ENCODE peak calls at places on chromosomes 16 and 17, in eight cellular contexts. H, X, Q, N, Z, V, C and G are unnamed samples.

GRCh38 chr17:78034429-78035091 is 76.1 kb downstream of the TNRC6C start:
- DNase-seq in H (no peak), X (peak; percentile 65), Q (no peak), N (no peak), Z (no peak), V (no peak), C (peak; percentile 67), G (no peak)

GRCh38 chr17:77687921-77688320 is 270.6 kb upstream of the TNRC6C start:
- DNase-seq in H (no peak), X (no peak), Q (no peak), N (no peak), Z (no peak), V (no peak), C (no peak), G (no peak)

GRCh38 chr17:32461853-32462617 is 17.7 kb downstream of the PSMD11 start:
- DNase-seq in H (peak; percentile 60), X (peak; percentile 69), Q (no peak), N (no peak), Z (peak; percentile 56), V (no peak), C (peak; percentile 52), G (no peak)

GRCh38 chr16:48420437-48420836 is 35.2 kb upstream of the SIAH1 start:
- DNase-seq in H (no peak), X (no peak), Q (no peak), N (no peak), Z (no peak), V (no peak), C (no peak), G (no peak)

GRCh38 chr16:23575834-23576233 is 18.3 kb downstream of the UBFD1 start:
- DNase-seq in H (no peak), X (no peak), Q (no peak), N (no peak), Z (no peak), V (no peak), C (peak; percentile 11), G (no peak)

GRCh38 chr16:66889622-66890021 is 9.3 kb downstream of the PDP2 start:
- DNase-seq in H (no peak), X (no peak), Q (no peak), N (no peak), Z (no peak), V (no peak), C (no peak), G (no peak)

GRCh38 chr16:52488837-52489289 is 58.1 kb downstream of the TOX3 start:
- DNase-seq in H (peak; percentile 74), X (no peak), Q (no peak), N (no peak), Z (no peak), V (no peak), C (no peak), G (no peak)

GRCh38 chr17:33318241-33318640 is 25.1 kb upstream of the ASIC2 start:
- DNase-seq in H (no peak), X (no peak), Q (no peak), N (no peak), Z (no peak), V (no peak), C (no peak), G (no peak)

GRCh38 chr17:58381124-58381838 is 29.3 kb upstream of the SUPT4H1 start:
- DNase-seq in H (peak; percentile 65), X (no peak), Q (no peak), N (no peak), Z (no peak), V (no peak), C (no peak), G (no peak)

GRCh38 chr16:4301968-4302367 is 13.9 kb upstream of the GLIS2 start:
- DNase-seq in H (no peak), X (no peak), Q (no peak), N (no peak), Z (no peak), V (no peak), C (no peak), G (no peak)

GRCh38 chr16:4064950-4065352 is 51.3 kb downstream of the ADCY9 start:
- DNase-seq in H (no peak), X (no peak), Q (no peak), N (no peak), Z (peak; percentile 18), V (no peak), C (no peak), G (no peak)

GRCh38 chr17:17028059-17028877 is 14.0 kb upstream of the MPRIP start:
- DNase-seq in H (peak; percentile 84), X (no peak), Q (peak; percentile 92), N (peak; percentile 81), Z (no peak), V (no peak), C (peak; percentile 35), G (peak; percentile 89)

GRCh38 chr17:28686296-28686695 is 24.3 kb downstream of the SUPT6H start:
- DNase-seq in H (no peak), X (no peak), Q (no peak), N (no peak), Z (no peak), V (no peak), C (no peak), G (no peak)

GRCh38 chr16:175145-175949 is 1.1 kb upstream of the HBA1 start:
- DNase-seq in H (no peak), X (no peak), Q (no peak), N (no peak), Z (no peak), V (no peak), C (no peak), G (peak; percentile 32)
- H3K27me3 ChIP-seq in H (peaks cover 21% of the 10 kb centered on the region), X (peaks cover 47% of the 10 kb centered on the region), Q (peaks cover 71% of the 10 kb centered on the region), N (no peaks in the 10 kb centered on the region), Z (peaks cover 36% of the 10 kb centered on the region), V (no peaks in the 10 kb centered on the region), C (peaks cover 46% of the 10 kb centered on the region), G (no peaks in the 10 kb centered on the region)

DNA sequence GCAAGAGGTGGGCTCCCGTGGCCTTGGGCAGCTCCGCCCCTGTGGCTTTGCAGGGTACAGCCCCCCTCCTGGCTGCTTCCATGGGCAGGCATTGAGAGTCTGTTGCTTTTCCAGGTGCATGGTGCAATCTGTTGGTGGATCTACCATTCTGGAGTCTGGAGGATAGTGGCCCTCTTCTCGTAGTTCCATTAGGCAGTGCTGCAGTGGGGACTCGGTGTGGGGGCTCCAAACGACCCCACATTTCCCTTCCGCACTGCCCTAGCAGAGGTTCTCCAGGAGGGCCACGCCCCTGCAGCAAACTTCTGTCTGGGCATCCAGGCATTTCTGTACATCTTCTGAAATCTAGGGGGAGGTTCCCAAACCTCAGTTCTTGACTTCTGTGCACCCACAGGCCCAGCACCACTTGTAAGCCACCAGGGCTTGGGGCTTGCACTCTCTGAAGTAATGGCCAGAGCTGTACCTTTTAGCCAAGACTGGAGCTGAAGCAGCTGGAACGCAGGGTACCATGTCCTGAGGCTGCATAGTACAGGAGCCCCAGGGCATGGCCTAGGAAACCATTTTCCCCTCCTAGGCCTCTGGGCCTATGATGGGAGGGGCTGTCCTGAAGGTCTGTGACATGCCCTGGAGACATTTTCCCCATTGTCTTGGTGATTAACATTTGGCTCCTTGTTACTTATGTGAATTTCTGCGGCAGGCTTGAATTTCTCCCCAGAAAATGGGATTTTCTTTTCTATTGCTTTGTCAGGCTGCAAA is 6.0 kb downstream of the PRKAR1A start:
- DNase-seq in H (no peak), X (no peak), Q (no peak), N (no peak), Z (no peak), V (no peak), C (no peak), G (no peak)
- H3K27ac ChIP-seq in H (no peak overlapping the region), X (no peak overlapping the region), Q (no peak overlapping the region), N (no peak overlapping the region), Z (no peak overlapping the region), V (no peak overlapping the region), C (no peak overlapping the region), G (peak overlapping the region; percentile 60)

GRCh38 chr17:34570491-34570890 is 8.9 kb upstream of the TMEM132E start:
- DNase-seq in H (no peak), X (no peak), Q (no peak), N (no peak), Z (no peak), V (no peak), C (no peak), G (no peak)

GRCh38 chr17:34567665-34568064 is 11.7 kb upstream of the TMEM132E start:
- DNase-seq in H (no peak), X (no peak), Q (no peak), N (no peak), Z (no peak), V (no peak), C (no peak), G (no peak)

GRCh38 chr17:34566873-34567272 is 12.5 kb upstream of the TMEM132E start:
- DNase-seq in H (no peak), X (no peak), Q (no peak), N (no peak), Z (no peak), V (no peak), C (no peak), G (no peak)

GRCh38 chr17:34569591-34569990 is 9.8 kb upstream of the TMEM132E start:
- DNase-seq in H (no peak), X (no peak), Q (no peak), N (no peak), Z (no peak), V (no peak), C (no peak), G (no peak)

GRCh38 chr17:34568953-34569352 is 10.4 kb upstream of the TMEM132E start:
- DNase-seq in H (no peak), X (no peak), Q (no peak), N (no peak), Z (no peak), V (no peak), C (no peak), G (no peak)
- H3K27me3 ChIP-seq in H (no peaks in the 10 kb centered on the region), X (no peaks in the 10 kb centered on the region), Q (peaks cover 36% of the 10 kb centered on the region), N (no peaks in the 10 kb centered on the region), Z (peaks cover 16% of the 10 kb centered on the region), V (peaks cover 6% of the 10 kb centered on the region), C (no peaks in the 10 kb centered on the region), G (no peaks in the 10 kb centered on the region)

GRCh38 chr16:30379165-30379783 is 3.1 kb downstream of the SEPTIN1 start:
- DNase-seq in H (no peak), X (no peak), Q (no peak), N (no peak), Z (no peak), V (no peak), C (no peak), G (no peak)

GRCh38 chr16:30382398-30383015 is at the start of gene SEPTIN1:
- DNase-seq in H (no peak), X (no peak), Q (no peak), N (no peak), Z (peak; percentile 64), V (no peak), C (no peak), G (no peak)

GRCh38 chr16:30380072-30380471 is 2.3 kb downstream of the SEPTIN1 start:
- DNase-seq in H (no peak), X (no peak), Q (no peak), N (no peak), Z (no peak), V (no peak), C (no peak), G (no peak)

GRCh38 chr16:30381351-30382041 is 865 bp downstream of the SEPTIN1 start:
- DNase-seq in H (no peak), X (no peak), Q (no peak), N (no peak), Z (no peak), V (no peak), C (no peak), G (peak; percentile 47)

DNA sequence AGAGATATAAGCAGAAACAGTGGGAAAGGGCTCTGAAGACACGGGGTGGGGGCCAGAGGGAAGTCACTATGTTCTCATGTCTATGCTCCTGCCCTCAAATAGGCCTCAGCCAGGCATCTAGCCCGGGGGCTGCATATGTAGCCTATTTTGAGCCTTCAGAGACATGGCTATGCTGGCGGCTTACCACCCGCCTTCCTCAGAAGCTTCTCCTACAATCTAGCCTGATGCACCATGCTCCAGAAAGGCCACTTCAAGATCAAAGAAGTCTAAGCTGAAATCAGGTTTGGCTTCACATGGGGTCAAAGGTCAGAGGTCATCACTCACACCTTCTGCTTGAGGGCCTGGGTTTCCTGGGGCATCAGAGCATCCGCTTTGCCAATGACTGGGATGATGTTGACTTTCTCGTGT is 1.6 kb downstream of the SEPTIN1 start:
- DNase-seq in H (no peak), X (no peak), Q (no peak), N (no peak), Z (no peak), V (no peak), C (no peak), G (peak; percentile 12)
- H3K27ac ChIP-seq in H (no peak overlapping the region), X (no peak overlapping the region), Q (no peak overlapping the region), N (no peak overlapping the region), Z (peak overlapping the region; percentile 60), V (no peak overlapping the region), C (no peak overlapping the region), G (no peak overlapping the region)